ENCODE peak calls at places on chromosomes 6 and 20, in five cellular contexts. S is uterus; B is CD8-positive, alpha-beta T cell; V is cardiac muscle cell; U is body of pancreas. Q is an unnamed sample.

GRCh38 chr6:16803294-16804006 is 42.2 kb upstream of the ATXN1 start:
- DNase-seq in U (no peak), V (peak; percentile 86), B (no peak), S (peak; percentile 73), Q (peak; percentile 61)

GRCh38 chr6:163252132-163252729 is 162.3 kb upstream of the QKI start:
- DNase-seq in S (no peak), V (no peak), U (no peak), B (no peak), Q (no peak)

GRCh38 chr20:64077876-64078551 is 1.3 kb downstream of the RGS19 start:
- DNase-seq in U (no peak), V (no peak), B (peak; percentile 74), S (no peak), Q (no peak)

GRCh38 chr20:58251979-58252591 is 23.6 kb upstream of the ANKRD60 start:
- DNase-seq in B (no peak), U (no peak), V (no peak), S (no peak), Q (no peak)

GRCh38 chr20:2299301-2299700 is 3.5 kb downstream of the TGM3 start:
- DNase-seq in S (no peak), B (no peak), U (peak; percentile 22), V (no peak), Q (peak; percentile 72)

GRCh38 chr6:143187173-143187908 is 126.7 kb downstream of the AIG1 start:
- DNase-seq in U (no peak), B (no peak), S (no peak), V (no peak), Q (no peak)

GRCh38 chr6:5547571-5547970 is 286.3 kb downstream of the FARS2 start:
- DNase-seq in U (no peak), V (no peak), B (no peak), S (no peak), Q (no peak)

GRCh38 chr6:158043586-158044524 is 62.2 kb downstream of the SYNJ2 start:
- DNase-seq in V (peak; percentile 10), U (no peak), B (no peak), S (no peak), Q (peak; percentile 77)

GRCh38 chr6:26322645-26323482 is 42.1 kb upstream of the BTN3A2 start:
- DNase-seq in V (peak; percentile 65), U (peak; percentile 42), B (peak; percentile 54), S (peak; percentile 63), Q (no peak)

GRCh38 chr6:138667408-138667807 is 106.2 kb upstream of the CCDC28A start:
- DNase-seq in U (no peak), V (no peak), B (no peak), S (no peak), Q (no peak)

GRCh38 chr6:89944826-89945407 is 50.6 kb downstream of the GJA10 start:
- DNase-seq in V (no peak), B (no peak), U (no peak), S (no peak), Q (no peak)

GRCh38 chr6:133567656-133568055 is 321.3 kb upstream of the TCF21 start:
- DNase-seq in B (no peak), S (no peak), U (no peak), V (no peak), Q (no peak)

GRCh38 chr6:111076024-111076680 is 11.2 kb upstream of the SLC16A10 start:
- DNase-seq in S (no peak), B (no peak), V (no peak), U (no peak), Q (no peak)

GRCh38 chr20:52318601-52319000 is 127.0 kb upstream of the ZFP64 start:
- DNase-seq in S (no peak), B (no peak), U (no peak), V (no peak), Q (no peak)

GRCh38 chr20:22775671-22776139 is 191.3 kb upstream of the FOXA2 start:
- DNase-seq in B (no peak), S (no peak), U (no peak), V (no peak), Q (no peak)

DNA sequence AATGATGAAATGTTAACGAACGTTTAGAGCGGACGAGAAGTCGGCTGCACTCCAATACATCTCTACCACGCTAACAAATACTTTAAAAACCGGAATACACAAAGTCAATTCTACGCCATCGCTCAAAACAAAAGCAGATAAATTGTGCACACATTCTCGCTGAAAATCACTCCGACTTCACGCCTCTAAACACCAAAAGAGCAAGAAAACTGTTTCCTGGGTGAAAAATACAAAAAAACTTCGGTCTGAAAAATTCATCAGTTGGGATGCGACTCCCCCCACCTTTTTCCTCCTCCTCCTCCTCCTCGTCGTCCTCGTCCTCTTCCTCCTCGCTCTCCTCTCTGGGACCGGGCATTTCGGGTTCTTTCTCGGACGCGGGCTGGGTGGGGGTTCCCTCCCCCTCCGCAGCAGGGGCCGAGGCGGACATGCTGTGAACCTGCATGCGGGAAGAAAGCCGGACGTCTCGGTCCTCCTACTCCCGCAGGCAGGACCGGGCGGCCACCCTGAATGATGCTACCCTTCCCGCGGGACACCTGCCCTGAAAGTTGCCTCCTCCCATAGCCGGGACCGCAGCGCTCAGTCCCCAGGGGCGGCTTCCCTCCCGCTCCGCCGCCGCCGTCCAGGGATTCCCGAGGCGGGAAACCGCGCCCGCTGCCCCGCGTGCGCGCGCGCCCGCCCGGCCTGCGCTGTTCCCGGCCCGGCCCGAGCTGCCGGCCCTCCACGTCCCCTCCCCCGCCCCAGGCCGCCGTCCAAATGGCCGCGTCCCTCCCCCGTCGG is 581 bp downstream of the DEK start:
- DNase-seq in U (peak; percentile 67), S (peak; percentile 65), V (peak; percentile 76), B (peak; percentile 38), Q (peak; percentile 63)
- H3K27ac ChIP-seq in U (peak overlapping the region; percentile 100), S (peak overlapping the region; percentile 100), V (peak overlapping the region; percentile 93), B (peak overlapping the region; percentile 53), Q (peak overlapping the region; percentile 98)

DNA sequence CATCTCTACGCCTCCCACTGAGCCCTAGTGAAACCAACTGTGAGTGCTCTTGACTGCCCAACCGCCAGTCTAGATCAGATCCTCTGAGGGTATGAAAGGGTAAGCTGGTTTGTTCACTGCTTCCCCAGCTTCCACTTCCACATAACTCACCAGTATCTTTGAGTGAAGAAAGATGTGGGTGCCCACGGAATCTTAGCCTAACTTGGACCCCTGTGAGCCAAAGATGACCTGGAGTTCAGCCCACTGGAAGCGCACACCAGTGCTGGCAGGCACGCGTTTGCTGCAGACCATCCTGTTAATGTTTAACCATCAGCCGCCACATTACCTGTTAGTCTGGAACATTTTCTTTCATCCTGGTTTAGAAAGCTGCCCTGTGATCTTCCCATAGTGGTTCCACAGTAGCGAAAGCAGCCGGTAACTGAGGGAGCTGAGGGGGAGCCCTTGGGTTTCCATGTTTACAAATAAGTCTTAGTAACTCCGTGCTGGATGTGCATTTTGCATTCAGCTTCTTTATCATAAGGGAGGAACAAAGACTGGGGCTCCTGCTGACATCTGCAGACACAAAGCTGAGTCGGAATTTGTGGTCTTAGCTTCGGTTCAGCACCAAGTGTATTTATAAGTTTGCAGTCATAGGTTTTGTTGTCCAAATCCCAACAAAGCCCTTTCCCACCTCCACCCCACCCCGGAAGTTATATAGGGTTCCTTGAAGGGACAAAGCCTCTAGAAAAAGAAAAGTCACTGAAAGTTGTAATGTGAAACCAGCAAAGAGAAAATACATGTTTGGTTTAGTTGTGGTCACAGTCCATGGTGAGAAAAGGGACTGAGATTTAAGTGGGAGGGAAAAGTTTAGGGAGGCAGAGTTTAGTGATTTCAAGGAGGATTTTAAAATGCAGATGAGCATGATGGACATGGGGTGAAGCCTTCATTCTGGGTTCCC is 71.0 kb downstream of the SSR1 start:
- DNase-seq in S (no peak), U (peak; percentile 61), B (no peak), V (no peak), Q (no peak)
- H3K27ac ChIP-seq in S (no peak overlapping the region), U (peak overlapping the region; percentile 93), B (no peak overlapping the region), V (peak overlapping the region; percentile 64), Q (no peak overlapping the region)

DNA sequence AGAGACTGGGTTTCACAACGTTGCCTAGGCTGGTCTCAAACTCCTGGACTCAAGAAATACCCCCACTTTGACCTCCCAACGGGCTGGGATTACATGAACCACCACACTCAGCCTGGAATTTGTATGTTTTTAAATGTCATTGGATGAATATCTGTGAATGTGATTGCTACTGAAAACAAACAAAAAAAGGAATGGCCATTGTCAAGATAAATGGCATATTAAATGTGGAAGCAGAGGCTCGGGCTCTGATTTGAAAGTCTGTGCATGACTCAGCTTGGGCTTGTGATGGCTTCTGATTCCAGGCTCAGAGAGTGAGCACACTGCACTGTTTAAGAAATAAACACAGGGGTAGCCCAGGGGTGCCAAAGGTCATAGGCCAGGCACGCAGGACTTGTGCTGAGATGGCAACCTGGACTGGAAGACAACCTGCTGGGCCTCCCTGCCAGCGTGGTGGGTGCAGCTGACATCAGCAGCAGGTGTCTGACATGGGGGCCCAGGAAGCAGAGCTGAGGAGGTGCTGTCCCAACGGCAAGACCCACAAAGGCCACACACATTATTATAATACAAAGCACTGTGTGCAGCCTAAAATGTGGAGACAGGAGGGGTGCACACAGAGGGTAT is 169.2 kb downstream of the SYNDIG1 start:
- DNase-seq in S (no peak), B (no peak), U (no peak), V (no peak), Q (peak; percentile 46)
- H3K27ac ChIP-seq in S (no peak overlapping the region), B (no peak overlapping the region), U (no peak overlapping the region), V (no peak overlapping the region), Q (no peak overlapping the region)

GRCh38 chr6:148416309-148416965 is 73.8 kb downstream of the SASH1 start:
- DNase-seq in B (no peak), V (peak; percentile 6), S (no peak), U (no peak), Q (no peak)
- H3K27ac ChIP-seq in B (no peak overlapping the region), V (no peak overlapping the region), S (no peak overlapping the region), U (no peak overlapping the region), Q (no peak overlapping the region)

GRCh38 chr6:113856011-113856551 is 1.1 kb upstream of the MARCKS start:
- DNase-seq in B (no peak), U (peak; percentile 43), V (peak; percentile 54), S (no peak), Q (no peak)
- H3K27ac ChIP-seq in B (no peak overlapping the region), U (peak overlapping the region; percentile 100), V (peak overlapping the region; percentile 63), S (peak overlapping the region; percentile 98), Q (peak overlapping the region; percentile 94)

DNA sequence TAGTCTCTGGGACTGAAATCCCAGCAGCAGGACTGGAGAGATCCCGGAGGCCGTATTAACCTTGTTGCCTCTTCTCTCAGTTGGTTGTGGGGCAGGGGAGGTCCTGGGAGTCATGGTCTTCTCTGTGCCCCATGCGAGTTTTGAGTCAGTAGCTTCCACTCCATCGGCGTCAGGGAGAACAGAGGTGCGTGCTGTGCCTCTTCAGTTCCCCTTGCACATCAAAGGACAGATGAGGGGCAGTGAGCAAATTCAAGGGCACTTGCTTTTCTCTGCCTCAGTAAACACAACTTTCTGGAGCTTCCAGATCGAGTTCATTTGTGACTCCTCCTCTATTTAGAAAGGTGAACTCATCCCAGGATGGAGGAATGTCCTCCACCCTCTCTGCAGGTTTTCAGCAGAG is 48.6 kb downstream of the MOCS1 start:
- DNase-seq in U (no peak), B (no peak), S (no peak), V (no peak), Q (no peak)
- H3K27ac ChIP-seq in U (no peak overlapping the region), B (no peak overlapping the region), S (peak overlapping the region; percentile 84), V (no peak overlapping the region), Q (no peak overlapping the region)

Q was measured in right atrium auricular region.